ENCODE peak calls at places on chromosomes 4 and X, in five cellular contexts. W, J, D, O and V are unnamed samples. For H3K4me1, the result is how much of the 10 kb centered on the place peaks cover.

GRCh38 chr4:80180743-80181142 is 16.6 kb upstream of the PRDM8 start:
- DNase-seq in W (no peak), J (no peak), O (no peak), D (no peak), V (no peak)

GRCh38 chr4:6250235-6250983 is 19.2 kb upstream of the WFS1 start:
- DNase-seq in O (no peak), D (no peak), J (no peak), W (peak), V (peak)

GRCh38 chr4:10643600-10644425 is 40.8 kb downstream of the CLNK start:
- DNase-seq in O (no peak), J (no peak), D (no peak), W (no peak), V (no peak)

GRCh38 chr4:91681544-91681943 is 622.2 kb upstream of the GRID2 start:
- DNase-seq in O (no peak), D (no peak), W (no peak), J (no peak), V (no peak)

GRCh38 chrX:110563276-110563675 is 204.6 kb downstream of the RTL9 start:
- DNase-seq in J (no peak), D (no peak), W (no peak), O (no peak), V (no peak)

GRCh38 chr4:126708716-126709115 is 924.0 kb upstream of the INTU start:
- DNase-seq in O (no peak), J (no peak), W (no peak), D (no peak), V (no peak)

GRCh38 chr4:13445841-13446790 is 38.0 kb downstream of the RAB28 start:
- DNase-seq in D (no peak), O (no peak), W (peak), J (no peak), V (peak)

GRCh38 chr4:151202851-151203455 is 74.0 kb upstream of the PRSS48 start:
- DNase-seq in W (no peak), D (no peak), J (no peak), O (no peak), V (no peak)

GRCh38 chr4:124152130-124152529 is 560.4 kb downstream of the ANKRD50 start:
- DNase-seq in J (no peak), D (no peak), W (no peak), O (no peak), V (no peak)

GRCh38 chr4:6986067-6986780 is 56.9 kb upstream of the TADA2B start:
- DNase-seq in W (no peak), J (peak), D (no peak), O (no peak), V (peak)

GRCh38 chr4:186191266-186192067 is at the start of gene CYP4V2:
- DNase-seq in W (peak), D (peak), J (peak), O (peak), V (peak)

GRCh38 chr4:48396043-48396442 is 54.7 kb downstream of the SLAIN2 start:
- DNase-seq in J (no peak), W (no peak), O (no peak), D (no peak), V (no peak)

GRCh38 chrX:10095698-10096432 is 60.9 kb upstream of the CLCN4 start:
- DNase-seq in D (no peak), W (no peak), J (no peak), O (no peak), V (no peak)

GRCh38 chr4:27666943-27667342 is 806.3 kb downstream of the STIM2 start:
- DNase-seq in D (no peak), J (no peak), O (no peak), W (peak), V (peak)

GRCh38 chr4:98260047-98260578 is 1.1 kb upstream of the RAP1GDS1 start:
- DNase-seq in J (no peak), W (peak), O (peak), D (peak), V (peak)
- H3K27ac ChIP-seq in J (peak), W (peak), O (peak), D (peak), V (peak)

GRCh38 chrX:134938682-134939081 is 52.1 kb upstream of the SMIM10 start:
- DNase-seq in D (no peak), W (no peak), O (no peak), J (no peak), V (no peak)

GRCh38 chrX:134933911-134934310 is 56.9 kb upstream of the SMIM10 start:
- DNase-seq in W (no peak), J (no peak), D (no peak), O (no peak), V (no peak)

GRCh38 chrX:134933248-134933647 is 57.5 kb upstream of the SMIM10 start:
- DNase-seq in O (no peak), W (no peak), J (no peak), D (no peak), V (no peak)

GRCh38 chrX:134935286-134935685 is 55.5 kb upstream of the SMIM10 start:
- DNase-seq in J (no peak), O (no peak), D (no peak), W (no peak), V (no peak)

GRCh38 chrX:134936542-134936941 is 54.2 kb upstream of the SMIM10 start:
- DNase-seq in O (no peak), J (no peak), D (no peak), W (no peak), V (no peak)
- H3K4me1 ChIP-seq in O (under half), J (under half), D (under half), W (under half), V (under half)

GRCh38 chrX:84189125-84189524 is 1.1 kb upstream of the RPS6KA6 start:
- DNase-seq in D (no peak), W (no peak), J (no peak), O (no peak), V (no peak)

GRCh38 chrX:84187501-84188319 is at the start of gene RPS6KA6:
- DNase-seq in O (peak), D (no peak), W (peak), J (peak), V (peak)

GRCh38 chrX:84186603-84187358 is 1.2 kb downstream of the RPS6KA6 start:
- DNase-seq in W (peak), J (no peak), O (no peak), D (no peak), V (peak)

GRCh38 chrX:84192006-84192405 is 4.0 kb upstream of the RPS6KA6 start:
- DNase-seq in W (no peak), O (no peak), D (no peak), J (no peak), V (no peak)

DNA sequence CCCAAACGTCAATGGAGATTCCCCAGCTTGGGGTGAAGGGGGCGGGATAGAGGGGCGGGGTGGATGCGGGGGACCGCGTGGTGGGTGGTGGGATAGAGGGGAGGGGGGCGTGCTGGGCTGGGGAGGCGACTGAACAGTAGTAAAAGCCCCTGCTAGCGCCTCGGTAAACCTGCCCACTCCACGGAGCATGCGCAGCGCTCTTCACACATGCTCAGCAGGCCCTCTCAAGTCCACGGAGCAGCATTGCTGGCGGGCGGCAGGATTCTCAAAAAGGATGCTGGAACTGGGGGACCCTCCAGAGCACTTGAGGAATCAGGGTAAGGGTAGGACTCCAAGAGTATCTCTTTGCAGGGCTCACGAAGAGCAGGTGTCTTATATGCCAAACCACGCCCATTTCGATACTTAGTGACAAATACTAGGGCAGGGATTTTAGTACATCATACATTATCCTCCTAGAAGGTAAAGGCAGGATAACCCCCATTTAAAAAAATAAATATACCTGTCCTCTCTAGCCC is 378 bp upstream of the RPS6KA6 start:
- DNase-seq in D (no peak), O (peak), W (peak), J (peak), V (no peak)
- TF ChIP-seq CTCF in D (no peak), O (no peak), W (no peak), J (no peak), V (no peak)

GRCh38 chr4:120770897-120771296 is 151.6 kb downstream of the PRDM5 start:
- DNase-seq in W (no peak), O (no peak), D (no peak), J (no peak), V (no peak)
- H3K27ac ChIP-seq in W (no peak), O (no peak), D (no peak), J (no peak), V (no peak)